ENCODE peak calls at places on chromosomes 1 and 21, in four cellular contexts. M, G, P and Y are unnamed samples.

GRCh38 chr1:8039065-8039464 is 13.0 kb upstream of the ERRFI1 start:
- DNase-seq in G (no peak), P (no peak), M (no peak), Y (no peak)

GRCh38 chr1:52542085-52542688 is 10.7 kb downstream of the TUT4 start:
- DNase-seq in P (no peak), G (no peak), M (no peak), Y (no peak)

GRCh38 chr1:22761821-22762220 is 51.2 kb downstream of the EPHB2 start:
- DNase-seq in P (no peak), G (no peak), M (no peak), Y (no peak)

GRCh38 chr1:151944110-151944858 is 35.0 kb upstream of the THEM4 start:
- DNase-seq in P (no peak), M (no peak), G (no peak), Y (no peak)

GRCh38 chr1:156804572-156805243 is 11.9 kb downstream of the SH2D2A start:
- DNase-seq in M (no peak), G (no peak), P (no peak), Y (no peak)

GRCh38 chr1:38444311-38444710 is 397.7 kb upstream of the POU3F1 start:
- DNase-seq in M (no peak), P (no peak), G (no peak), Y (no peak)

GRCh38 chr1:44661786-44662682 is 12.2 kb downstream of the TMEM53 start:
- DNase-seq in P (no peak), G (no peak), M (no peak), Y (no peak)

GRCh38 chr1:25703671-25704637 is 87.4 kb downstream of the MAN1C1 start:
- DNase-seq in G (no peak), P (no peak), M (no peak), Y (no peak)

GRCh38 chr1:209802117-209802779 is 3.7 kb downstream of the IRF6 start:
- DNase-seq in G (no peak), M (peak; percentile 76), P (no peak), Y (no peak)

GRCh38 chr1:33256335-33256700 is at the start of gene ZNF362:
- DNase-seq in G (peak; percentile 67), P (peak; percentile 74), M (peak; percentile 21), Y (no peak)

GRCh38 chr1:51222136-51222787 is 13.8 kb upstream of the RNF11 start:
- DNase-seq in G (no peak), P (no peak), M (no peak), Y (no peak)

GRCh38 chr1:147647796-147648633 is 22.3 kb downstream of the ACP6 start:
- DNase-seq in M (no peak), P (no peak), G (peak; percentile 23), Y (no peak)

GRCh38 chr1:202569393-202570322 is 140.6 kb downstream of the SYT2 start:
- DNase-seq in M (no peak), G (no peak), P (no peak), Y (no peak)

GRCh38 chr1:111570781-111571181 is 48.8 kb upstream of the RAP1A start:
- DNase-seq in P (no peak), G (peak; percentile 14), M (no peak), Y (no peak)

GRCh38 chr1:242710847-242711246 is 186.3 kb upstream of the PLD5 start:
- DNase-seq in P (no peak), G (no peak), M (no peak), Y (no peak)

GRCh38 chr1:176897350-176898236 is 266.9 kb downstream of the ASTN1 start:
- DNase-seq in M (peak; percentile 7), P (peak; percentile 63), G (peak; percentile 28), Y (no peak)

GRCh38 chr1:117590273-117590925 is 15.4 kb upstream of the TENT5C start:
- DNase-seq in P (peak; percentile 83), G (no peak), M (no peak), Y (no peak)
- H3K4me3 ChIP-seq in P (no peak overlapping the region), G (no peak overlapping the region), M (no peak overlapping the region), Y (no peak overlapping the region)

GRCh38 chr1:185628102-185628501 is 106.1 kb upstream of the HMCN1 start:
- DNase-seq in M (no peak), G (no peak), P (no peak), Y (no peak)

GRCh38 chr1:185634704-185635103 is 99.5 kb upstream of the HMCN1 start:
- DNase-seq in G (no peak), P (no peak), M (no peak), Y (no peak)

GRCh38 chr1:185627136-185627535 is 107.1 kb upstream of the HMCN1 start:
- DNase-seq in G (no peak), P (no peak), M (no peak), Y (no peak)

GRCh38 chr1:185636848-185637247 is 97.3 kb upstream of the HMCN1 start:
- DNase-seq in M (no peak), G (no peak), P (no peak), Y (no peak)

GRCh38 chr1:185632659-185633428 is 101.3 kb upstream of the HMCN1 start:
- DNase-seq in G (no peak), P (no peak), M (no peak), Y (no peak)
- H3K27ac ChIP-seq in G (no peak overlapping the region), P (no peak overlapping the region), M (no peak overlapping the region), Y (no peak overlapping the region)

GRCh38 chr1:218217040-218217439 is 68.1 kb upstream of the RRP15 start:
- DNase-seq in G (no peak), P (no peak), M (no peak), Y (no peak)
- H3K4me1 ChIP-seq in G (no peaks in the 10 kb centered on the region), P (no peaks in the 10 kb centered on the region), M (no peaks in the 10 kb centered on the region), Y (no peaks in the 10 kb centered on the region)

DNA sequence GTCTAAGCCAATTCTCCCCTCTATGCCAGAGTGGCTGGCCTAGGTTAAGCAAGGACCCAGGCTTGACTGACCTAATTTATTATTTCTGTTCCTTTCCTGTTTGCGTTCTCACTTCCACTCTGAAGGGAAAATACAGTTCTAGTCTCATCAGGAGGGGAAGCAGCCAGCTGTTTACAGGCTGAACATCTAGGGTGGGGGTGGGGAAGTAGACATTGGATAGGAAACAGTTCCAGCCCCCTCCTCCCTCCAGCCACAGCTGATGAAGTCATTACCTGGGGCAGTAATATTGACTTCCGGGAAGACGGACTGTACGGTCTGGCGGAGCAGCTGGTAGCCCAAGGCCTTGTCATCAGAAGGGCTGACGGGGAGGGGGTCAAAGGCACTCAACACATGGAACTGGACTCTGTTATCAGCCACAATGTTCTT is 17.6 kb downstream of the PM20D1 start:
- DNase-seq in M (no peak), P (no peak), G (no peak), Y (no peak)
- H3K4me3 ChIP-seq in M (no peak overlapping the region), P (no peak overlapping the region), G (no peak overlapping the region), Y (no peak overlapping the region)

DNA sequence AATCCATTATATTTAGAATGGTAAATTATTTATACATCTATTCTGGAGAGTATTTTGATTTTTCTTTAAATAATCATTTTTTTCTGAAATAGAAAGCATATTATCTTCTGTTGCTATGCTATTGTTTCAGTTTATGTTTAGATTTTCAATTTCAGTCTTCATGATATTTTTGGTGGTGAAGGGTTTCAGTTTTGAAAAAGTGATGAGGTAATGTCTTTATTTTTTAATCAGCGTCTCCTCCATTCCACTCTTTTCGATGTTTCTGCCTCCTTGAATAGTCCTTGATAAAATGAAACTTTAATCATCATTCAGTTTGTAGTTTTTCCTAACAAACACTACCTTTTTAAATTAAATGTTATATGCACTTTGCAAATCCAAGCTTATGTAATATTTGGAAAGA is 428.6 kb downstream of the PTPRC start:
- DNase-seq in P (no peak), G (no peak), M (no peak), Y (no peak)
- H3K27ac ChIP-seq in P (no peak overlapping the region), G (no peak overlapping the region), M (no peak overlapping the region), Y (no peak overlapping the region)

GRCh38 chr1:208219659-208220282 is 24.4 kb downstream of the PLXNA2 start:
- DNase-seq in G (no peak), P (no peak), M (no peak), Y (no peak)
- H3K4me1 ChIP-seq in G (peaks cover 9% of the 10 kb centered on the region), P (peaks cover 17% of the 10 kb centered on the region), M (no peaks in the 10 kb centered on the region), Y (peaks cover 25% of the 10 kb centered on the region)

DNA sequence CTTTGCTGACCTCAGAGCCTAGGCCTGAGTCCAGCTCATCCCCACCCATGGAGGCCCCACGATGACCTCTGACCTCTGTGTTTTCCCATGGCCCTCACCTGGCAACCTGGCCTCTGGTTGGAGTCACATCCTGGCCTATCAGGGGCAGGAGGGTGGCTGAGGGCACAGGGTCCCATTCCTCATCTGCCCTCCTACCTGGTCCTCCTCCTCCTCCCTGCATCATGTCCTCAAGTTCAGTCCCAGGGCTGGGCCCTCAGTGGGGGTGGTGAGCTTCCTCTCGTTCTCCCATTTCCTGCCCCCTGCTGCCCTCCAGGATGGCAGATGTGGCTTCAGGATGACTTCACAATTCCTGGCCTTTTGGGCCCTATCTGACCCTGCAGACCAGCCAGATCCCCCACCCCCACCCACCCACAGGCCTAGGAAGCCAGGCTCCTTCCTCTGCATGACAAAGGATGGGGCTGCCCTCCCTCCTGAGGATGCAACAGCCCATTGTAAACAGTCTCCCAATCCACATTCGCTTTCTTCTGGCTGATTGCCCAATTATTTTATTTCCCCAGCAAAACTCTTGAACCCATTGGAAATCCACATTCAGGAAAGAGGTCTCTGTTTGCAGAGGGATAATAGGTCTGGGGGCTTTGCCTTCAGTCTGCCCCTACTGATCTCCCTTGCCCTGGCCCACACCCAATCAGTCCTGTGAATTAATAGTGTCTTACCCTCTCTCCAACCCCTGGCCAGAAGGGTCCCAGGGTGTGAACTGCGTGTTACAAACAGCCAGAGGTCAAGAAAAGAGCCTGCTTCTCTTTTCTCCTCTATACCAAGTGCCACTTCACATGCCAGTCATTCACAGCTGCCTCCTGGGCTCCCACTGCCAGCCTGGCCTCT is 10.3 kb upstream of the LEFTY1 start:
- DNase-seq in G (no peak), P (no peak), M (no peak), Y (no peak)
- H3K4me3 ChIP-seq in G (no peak overlapping the region), P (no peak overlapping the region), M (no peak overlapping the region), Y (no peak overlapping the region)

DNA sequence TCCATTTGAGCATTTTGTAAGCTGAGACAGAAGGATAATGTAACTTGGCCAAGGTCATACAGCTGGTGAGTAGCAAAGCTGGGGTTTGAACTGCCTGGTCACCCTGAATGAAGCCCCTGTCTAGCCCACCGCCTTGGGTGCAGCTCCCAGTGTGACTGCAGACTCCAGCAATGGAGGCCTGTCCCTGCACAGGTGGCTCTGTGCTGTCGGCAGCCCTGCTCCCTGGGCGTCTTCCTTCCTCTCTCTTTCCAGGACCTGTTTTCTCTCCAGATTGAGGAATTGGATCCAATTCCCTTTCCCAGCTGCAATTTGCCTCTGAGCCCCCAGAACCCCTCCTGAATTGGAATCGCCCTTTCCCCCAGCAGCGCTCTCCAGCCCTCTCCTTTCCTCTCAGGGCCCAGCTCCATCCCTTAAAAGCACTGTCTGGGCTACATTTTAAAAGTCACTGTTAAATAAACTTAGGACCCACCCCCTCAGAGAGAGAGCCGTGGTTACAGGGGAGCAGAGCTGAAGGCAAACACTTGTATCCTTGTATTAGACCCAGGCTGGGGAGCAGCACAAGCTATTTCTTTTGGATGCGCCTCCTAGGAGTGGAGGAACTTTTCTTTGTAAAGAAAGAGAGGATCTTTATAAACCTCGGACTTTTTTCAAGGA is 161.4 kb upstream of the LMO4 start:
- DNase-seq in M (no peak), G (no peak), P (no peak), Y (no peak)
- H3K27ac ChIP-seq in M (no peak overlapping the region), G (no peak overlapping the region), P (no peak overlapping the region), Y (no peak overlapping the region)

DNA sequence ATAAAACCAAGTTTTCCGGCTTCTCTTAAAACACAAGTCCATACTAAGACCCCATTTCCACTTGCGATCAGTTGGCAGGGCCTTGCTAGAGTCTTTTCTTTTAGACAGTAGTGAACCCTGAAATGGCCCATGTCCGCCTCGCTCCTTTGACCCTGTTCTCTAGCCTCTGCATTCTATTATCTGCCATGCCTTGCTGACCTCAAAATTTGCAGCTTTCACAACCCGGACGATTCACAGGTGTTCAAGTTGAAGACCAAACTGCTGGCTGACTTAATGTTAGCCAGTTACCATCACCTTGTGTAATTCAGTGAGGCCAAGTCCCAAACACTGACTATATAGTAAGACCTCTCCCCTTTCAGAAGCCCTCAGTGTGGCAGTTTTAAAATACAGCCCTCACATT is 174.2 kb downstream of the PCP4 start:
- DNase-seq in M (no peak), G (no peak), P (no peak), Y (no peak)
- H3K4me1 ChIP-seq in M (no peaks in the 10 kb centered on the region), G (no peaks in the 10 kb centered on the region), P (no peaks in the 10 kb centered on the region), Y (no peaks in the 10 kb centered on the region)